ENCODE peak calls at places on chromosomes 16 and 17, in nine cellular contexts. N is mucosa of descending colon, H is OCI-LY7, J is thoracic aorta, U is kidney, S is AG09309, L is mammary epithelial cell, O is fibroblast of mammary gland, W is fibroblast of pulmonary artery. K is an unnamed sample.

GRCh38 chr17:75837899-75838298 is 6.3 kb downstream of the UNC13D start:
- DNase-seq in L (no peak), H (no peak), W (no peak), O (no peak), U (peak; percentile 55), J (no peak), N (no peak), S (no peak), K (no peak)

GRCh38 chr16:89020925-89021595 is 44.1 kb upstream of the CBFA2T3 start:
- DNase-seq in U (peak; percentile 33), L (no peak), S (no peak), O (no peak), H (no peak), J (no peak), W (no peak), N (peak; percentile 27), K (no peak)

GRCh38 chr16:51051671-51052070 is 99.4 kb downstream of the SALL1 start:
- DNase-seq in J (no peak), N (no peak), H (no peak), U (no peak), L (no peak), S (no peak), O (no peak), W (no peak), K (no peak)

GRCh38 chr17:59607817-59608403 is 11.8 kb upstream of the CLTC start:
- DNase-seq in J (no peak), W (no peak), H (peak; percentile 22), N (no peak), O (no peak), L (no peak), U (no peak), S (no peak), K (no peak)

GRCh38 chr17:7017827-7018200 is 5.0 kb upstream of the BCL6B start:
- DNase-seq in S (no peak), L (no peak), W (no peak), O (no peak), N (no peak), U (peak; percentile 60), H (no peak), J (no peak), K (no peak)

GRCh38 chr16:88063201-88063773 is 112.1 kb downstream of the BANP start:
- DNase-seq in U (peak; percentile 82), L (no peak), S (peak; percentile 72), O (peak; percentile 91), J (no peak), H (no peak), W (peak; percentile 57), N (peak; percentile 54), K (no peak)

GRCh38 chr16:84499638-84500037 is 4.8 kb downstream of the MEAK7 start:
- DNase-seq in S (no peak), W (no peak), J (no peak), H (no peak), N (no peak), L (no peak), O (no peak), U (no peak), K (peak; percentile 51)

GRCh38 chr17:49585422-49586027 is 9.9 kb downstream of the NXPH3 start:
- DNase-seq in H (no peak), O (no peak), U (no peak), N (no peak), W (no peak), J (no peak), S (no peak), L (no peak), K (no peak)

GRCh38 chr17:36182176-36183000 is 6.0 kb upstream of the TBC1D3B start:
- DNase-seq in L (no peak), H (no peak), W (peak; percentile 9), S (no peak), J (no peak), U (peak; percentile 88), N (peak; percentile 76), O (peak; percentile 18), K (peak; percentile 99)

GRCh38 chr16:20385844-20386832 is 18.4 kb downstream of the PDILT start:
- DNase-seq in J (no peak), U (no peak), L (peak; percentile 17), N (no peak), S (no peak), W (peak; percentile 62), O (peak; percentile 41), H (peak; percentile 58), K (no peak)

GRCh38 chr17:38674013-38674748 is 576 bp downstream of the EPOP start:
- DNase-seq in J (no peak), W (no peak), H (peak; percentile 56), N (peak; percentile 55), L (no peak), S (no peak), O (no peak), U (peak; percentile 79), K (no peak)

GRCh38 chr17:77374170-77374936 is 233.6 kb downstream of the SEC14L1 start:
- DNase-seq in O (peak; percentile 82), J (no peak), U (peak; percentile 95), S (no peak), N (peak; percentile 90), H (peak; percentile 78), L (no peak), W (peak; percentile 92), K (no peak)

GRCh38 chr16:24974859-24975258 is 40.3 kb downstream of the ARHGAP17 start:
- DNase-seq in N (no peak), W (no peak), S (no peak), H (no peak), L (no peak), U (no peak), O (no peak), J (no peak), K (no peak)

GRCh38 chr17:27207073-27207511 is 86.8 kb upstream of the WSB1 start:
- DNase-seq in U (no peak), L (peak; percentile 70), N (no peak), O (peak; percentile 80), J (no peak), H (no peak), S (peak; percentile 25), W (peak; percentile 69), K (no peak)

GRCh38 chr17:42431758-42432161 is 8.7 kb upstream of the CAVIN1 start:
- DNase-seq in U (no peak), O (peak; percentile 52), J (no peak), L (no peak), H (no peak), N (no peak), S (no peak), W (peak; percentile 69), K (no peak)

GRCh38 chr17:70621593-70621992 is 452.3 kb downstream of the KCNJ2 start:
- DNase-seq in U (no peak), L (no peak), N (no peak), O (no peak), W (peak; percentile 16), S (no peak), H (no peak), J (no peak), K (no peak)

GRCh38 chr17:50908860-50909764 is 43.0 kb upstream of the TOB1 start:
- DNase-seq in U (peak; percentile 91), W (no peak), L (no peak), N (peak; percentile 65), H (no peak), S (no peak), J (no peak), O (no peak), K (no peak)

GRCh38 chr16:56684256-56684925 is 2.1 kb downstream of the MT1X start:
- DNase-seq in S (no peak), O (no peak), U (no peak), H (no peak), W (no peak), L (no peak), J (no peak), N (no peak), K (no peak)

DNA sequence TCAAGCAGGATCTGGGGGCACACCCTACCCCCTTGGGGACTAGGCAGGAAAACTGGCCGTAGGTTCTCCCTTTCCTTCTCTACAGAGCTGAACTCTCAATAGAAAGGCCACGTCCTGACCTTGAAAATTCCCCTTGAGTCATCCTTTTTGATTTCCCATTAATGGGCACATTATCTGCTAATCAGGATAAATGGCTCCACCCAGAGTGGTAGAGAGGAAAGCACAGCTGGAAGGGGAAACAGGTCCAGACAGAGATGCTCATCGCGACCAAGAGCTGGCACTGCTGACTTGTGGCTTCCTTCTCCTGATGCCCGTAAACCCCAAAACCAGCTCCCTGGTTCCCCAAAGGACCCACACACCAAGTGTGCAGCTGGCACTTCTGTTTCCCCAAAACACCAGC is 206.5 kb upstream of the CDH5 start:
- DNase-seq in J (no peak), S (no peak), H (no peak), N (no peak), L (no peak), W (peak; percentile 24), U (no peak), O (peak; percentile 48), K (no peak)
- TF ChIP-seq CTCF in J (no peak), S (peak; percentile 38), H (no peak), N (no peak), L (peak; percentile 37), W (no peak), U (no peak), O (peak; percentile 34), K (peak; percentile 56)

GRCh38 chr16:10016761-10017160 is 165.5 kb downstream of the GRIN2A start:
- DNase-seq in W (no peak), U (no peak), S (no peak), O (no peak), H (no peak), J (no peak), N (no peak), L (no peak), K (no peak)
- TF ChIP-seq CTCF in W (no peak), U (no peak), S (no peak), O (no peak), H (no peak), J (no peak), N (no peak), L (no peak), K (no peak)

GRCh38 chr16:49766280-49766679 is 89.6 kb downstream of the ZNF423 start:
- DNase-seq in J (no peak), N (no peak), O (no peak), S (no peak), U (no peak), W (peak; percentile 42), H (no peak), L (no peak), K (no peak)
- TF ChIP-seq CTCF in J (no peak), N (no peak), O (no peak), S (no peak), U (no peak), W (no peak), H (no peak), L (no peak), K (no peak)

DNA sequence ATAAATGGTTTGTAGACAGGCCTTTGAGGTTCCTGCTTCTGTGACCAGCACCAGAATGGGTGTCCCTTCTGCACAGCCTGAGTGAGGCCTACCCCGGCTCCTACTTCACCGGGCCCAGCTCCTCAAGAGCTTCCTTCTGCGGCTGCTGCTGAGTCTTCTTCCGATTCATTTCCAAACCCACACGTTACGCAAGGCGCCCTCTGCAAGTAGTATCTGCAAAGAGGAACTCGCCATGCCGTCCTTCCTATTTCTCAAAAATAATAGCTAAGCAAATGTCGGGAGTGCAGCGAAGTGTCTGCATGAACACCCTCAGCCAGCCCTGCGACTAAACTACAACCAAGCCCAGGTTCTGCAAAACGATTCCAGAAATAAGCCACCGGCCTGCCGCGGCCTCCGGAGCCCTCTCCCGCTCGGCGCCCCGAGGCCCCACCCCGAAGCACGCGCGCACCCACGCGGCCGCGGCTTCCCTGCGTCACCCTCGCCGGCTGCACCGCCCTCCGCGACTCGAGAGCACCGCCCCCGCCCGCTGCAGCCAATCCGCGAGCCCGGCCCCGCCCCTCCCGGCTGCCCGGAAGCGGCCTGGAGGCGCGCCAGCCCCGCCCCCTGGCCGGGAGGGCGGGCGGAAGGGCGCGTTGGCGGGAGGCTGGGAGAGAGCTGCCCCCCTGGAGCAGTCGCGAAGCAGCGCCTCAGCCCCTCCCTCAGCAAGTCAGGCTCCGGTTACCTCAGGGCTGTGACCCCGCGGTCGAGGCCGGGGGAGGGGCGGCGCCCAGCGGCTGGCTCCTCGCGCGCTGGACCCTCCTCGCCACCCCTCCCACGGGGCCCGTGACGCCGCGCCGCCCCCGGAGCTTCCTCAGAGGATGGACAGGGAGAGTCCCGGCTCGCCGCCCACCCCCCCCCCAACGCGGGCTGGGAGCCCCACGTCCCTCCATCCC is 8.3 kb downstream of the MNT start:
- DNase-seq in L (peak; percentile 92), J (peak; percentile 82), W (peak; percentile 96), O (peak; percentile 94), S (peak; percentile 74), N (peak; percentile 97), U (peak; percentile 99), H (peak; percentile 97), K (peak; percentile 97)
- TF ChIP-seq CTCF in L (no peak), J (no peak), W (no peak), O (no peak), S (no peak), N (no peak), U (no peak), H (no peak), K (no peak)